ENCODE peak calls at places on chromosomes 3 and 15, in five cellular contexts. E is GM12865, U is astrocyte of the spinal cord, C is endothelial cell, D is AG04450. H is an unnamed sample.

GRCh38 chr3:114319453-114319852 is 25.6 kb downstream of the TIGIT start:
- DNase-seq in E (no peak), U (peak), C (no peak), D (peak), H (peak)

GRCh38 chr3:16240229-16241023 is 24.3 kb downstream of the DPH3 start:
- DNase-seq in E (no peak), U (peak), C (no peak), D (no peak), H (no peak)

GRCh38 chr3:13902648-13903238 is 22.9 kb upstream of the WNT7A start:
- DNase-seq in E (no peak), U (no peak), C (no peak), D (no peak), H (no peak)

GRCh38 chr3:136258199-136258598 is 8.1 kb downstream of the PCCB start:
- DNase-seq in E (no peak), U (no peak), C (no peak), D (no peak), H (no peak)

GRCh38 chr15:39130556-39131379 is 450.1 kb upstream of the THBS1 start:
- DNase-seq in E (no peak), U (no peak), C (no peak), D (no peak), H (no peak)

GRCh38 chr3:197125601-197126000 is 96.0 kb upstream of the MELTF start:
- DNase-seq in E (no peak), U (peak), C (no peak), D (no peak), H (no peak)

GRCh38 chr15:66578286-66578875 is 12.6 kb upstream of the LCTL start:
- DNase-seq in E (no peak), U (peak), C (no peak), D (peak), H (no peak)

GRCh38 chr15:63560741-63561448 is 36.3 kb upstream of the FBXL22 start:
- DNase-seq in E (peak), U (no peak), C (no peak), D (no peak), H (no peak)

GRCh38 chr3:156418428-156418827 is 136.5 kb downstream of the SSR3 start:
- DNase-seq in E (no peak), U (no peak), C (no peak), D (no peak), H (no peak)

GRCh38 chr3:149011676-149012075 is 20.3 kb downstream of the GYG1 start:
- DNase-seq in E (no peak), U (no peak), C (no peak), D (no peak), H (no peak)

GRCh38 chr3:179260949-179261765 is 10.2 kb upstream of the KCNMB3 start:
- DNase-seq in E (peak), U (peak), C (peak), D (peak), H (peak)

GRCh38 chr15:51168700-51169099 is 74.0 kb upstream of the TNFAIP8L3 start:
- DNase-seq in E (no peak), U (no peak), C (no peak), D (no peak), H (no peak)

GRCh38 chr3:99549918-99550603 is 88.3 kb upstream of the COL8A1 start:
- DNase-seq in E (no peak), U (no peak), C (no peak), D (no peak), H (no peak)

GRCh38 chr3:27479816-27480543 is 4.2 kb downstream of the SLC4A7 start:
- DNase-seq in E (no peak), U (no peak), C (no peak), D (no peak), H (no peak)

GRCh38 chr3:183825380-183826161 is at the start of gene MAP6D1:
- DNase-seq in E (peak), U (peak), C (peak), D (no peak), H (peak)
- TF ChIP-seq CTCF in E (peak), U (peak), C (no peak), D (peak), H (peak)

GRCh38 chr3:102189564-102190339 is 245.1 kb upstream of the ZPLD1 start:
- DNase-seq in E (no peak), U (no peak), C (no peak), D (no peak), H (no peak)
- TF ChIP-seq CTCF in E (no peak), U (no peak), C (no peak), D (no peak), H (no peak)

GRCh38 chr3:11774296-11774877 is 72.3 kb downstream of the TAMM41 start:
- DNase-seq in E (no peak), U (peak), C (peak), D (no peak), H (peak)
- TF ChIP-seq CTCF in E (no peak), U (peak), C (peak), D (peak), H (peak)

DNA sequence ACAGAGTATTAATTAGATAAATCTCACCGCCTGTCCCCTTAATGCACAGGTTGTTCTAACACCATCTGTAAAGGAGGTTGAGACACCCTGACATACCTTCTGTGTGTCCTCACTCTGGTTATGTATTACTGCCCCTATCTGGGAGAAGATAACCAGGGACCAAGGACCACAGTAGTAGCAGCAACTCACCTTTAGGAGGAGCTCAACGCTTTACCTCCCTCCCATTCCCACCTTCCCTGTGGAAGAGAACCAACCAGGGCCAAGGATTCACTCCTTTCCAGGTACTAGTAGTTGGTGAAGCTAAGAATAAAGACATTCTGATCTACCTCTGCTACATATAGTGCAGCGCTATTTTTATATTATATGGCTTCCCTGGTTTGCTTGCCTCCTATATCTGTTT is 232.6 kb downstream of the MEX3B start:
- DNase-seq in E (no peak), U (peak), C (no peak), D (no peak), H (no peak)
- TF ChIP-seq CTCF in E (peak), U (peak), C (no peak), D (peak), H (no peak)

DNA sequence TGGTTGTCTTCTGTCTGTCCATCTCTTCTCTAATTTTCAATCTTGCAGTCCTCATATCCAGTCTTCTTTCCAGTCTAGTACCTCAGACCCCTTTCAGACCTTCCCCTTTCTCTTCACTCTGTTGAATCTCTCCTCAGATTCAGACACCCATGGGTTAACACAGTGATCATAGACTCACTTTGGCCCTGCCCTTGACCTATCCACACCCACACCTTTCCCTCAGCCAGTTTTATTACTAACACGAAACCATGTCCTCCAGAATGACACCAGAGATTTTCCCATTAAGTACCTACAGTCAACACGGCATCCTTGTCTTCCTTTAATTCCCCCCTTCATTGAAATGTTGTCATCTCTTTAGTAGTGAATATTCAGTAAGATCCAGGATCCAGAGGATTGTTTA is 74.5 kb upstream of the UBE2E2 start:
- DNase-seq in E (no peak), U (no peak), C (no peak), D (no peak), H (no peak)
- TF ChIP-seq CTCF in E (no peak), U (no peak), C (no peak), D (no peak), H (no peak)

GRCh38 chr3:23189183-23189582 is 13.9 kb upstream of the UBE2E2 start:
- DNase-seq in E (no peak), U (no peak), C (no peak), D (no peak), H (no peak)

GRCh38 chr3:23183114-23183513 is 20.0 kb upstream of the UBE2E2 start:
- DNase-seq in E (no peak), U (no peak), C (no peak), D (no peak), H (no peak)

DNA sequence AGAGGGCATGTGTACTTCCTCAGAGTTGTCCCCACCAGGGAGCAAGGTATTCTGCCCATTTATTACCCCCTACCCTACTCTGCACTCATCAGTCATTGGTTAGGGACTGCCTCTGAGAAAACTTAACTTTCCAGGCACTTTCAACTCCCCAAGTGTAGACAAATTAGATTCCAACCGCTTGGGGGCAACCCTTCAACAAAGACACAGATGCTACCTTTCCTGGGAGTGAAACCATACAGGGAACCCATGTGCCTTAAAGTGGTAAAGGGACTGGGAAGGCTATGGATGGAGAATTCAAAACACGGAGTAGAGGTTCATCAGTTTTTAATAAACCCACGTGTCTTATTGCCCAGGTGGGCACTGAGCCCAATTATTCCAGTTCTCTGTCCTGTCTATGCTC is 19.4 kb upstream of the UBE2E2 start:
- DNase-seq in E (peak), U (peak), C (peak), D (no peak), H (peak)
- TF ChIP-seq CTCF in E (no peak), U (peak), C (peak), D (peak), H (no peak)

DNA sequence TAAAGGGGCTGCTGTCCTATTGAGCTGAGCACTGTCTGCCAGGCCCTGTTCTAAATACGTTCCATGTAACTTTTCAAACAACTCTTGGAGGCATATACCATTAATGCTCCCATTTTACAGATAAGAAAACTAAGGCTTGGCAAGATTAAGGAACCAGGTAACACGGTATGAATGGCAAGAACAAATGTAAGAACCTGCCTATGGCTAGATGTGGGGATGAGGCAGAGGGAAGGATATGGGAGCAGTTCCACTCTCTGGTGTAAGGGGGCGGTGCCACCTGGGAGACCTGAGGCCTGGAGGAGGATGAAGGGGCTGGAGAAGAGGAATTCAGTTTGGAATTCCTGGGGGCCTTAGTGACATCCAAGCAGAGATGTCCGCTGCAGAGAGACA is 3.8 kb upstream of the LMAN1L start:
- DNase-seq in E (no peak), U (no peak), C (no peak), D (no peak), H (no peak)
- TF ChIP-seq CTCF in E (peak), U (peak), C (no peak), D (no peak), H (no peak)